ENCODE peak calls at places on chromosomes 12 and 14, in five cellular contexts. H is sigmoid colon, A is endodermal cell, I is stomach, G is AML-193. Y is an unnamed sample.

GRCh38 chr12:1691123-1692007 is 495 bp downstream of the ADIPOR2 start:
- DNase-seq in H (peak; percentile 78), A (no peak), I (peak; percentile 46), G (no peak), Y (peak; percentile 53)

GRCh38 chr14:50955373-50956043 is 11.2 kb upstream of the PYGL start:
- DNase-seq in H (peak; percentile 85), A (peak; percentile 88), I (no peak), G (peak; percentile 79), Y (peak; percentile 66)

GRCh38 chr12:76275511-76276093 is 72.6 kb downstream of the BBS10 start:
- DNase-seq in H (no peak), A (peak; percentile 29), I (no peak), G (peak; percentile 23), Y (no peak)

GRCh38 chr14:105060751-105061427 is 4.3 kb downstream of the GPR132 start:
- DNase-seq in H (peak; percentile 70), A (peak; percentile 50), I (peak; percentile 38), G (peak; percentile 60), Y (no peak)

GRCh38 chr12:130838951-130839769 is at the start of gene STX2:
- DNase-seq in H (peak; percentile 93), A (peak; percentile 97), I (peak; percentile 88), G (peak; percentile 82), Y (peak; percentile 88)

GRCh38 chr12:77760271-77761025 is 70.2 kb upstream of the NAV3 start:
- DNase-seq in H (no peak), A (no peak), I (no peak), G (no peak), Y (no peak)

GRCh38 chr14:20419404-20419803 is 6.1 kb upstream of the TEP1 start:
- DNase-seq in H (no peak), A (no peak), I (no peak), G (no peak), Y (no peak)

GRCh38 chr12:112963227-112963861 is 15.0 kb upstream of the OAS2 start:
- DNase-seq in H (no peak), A (peak; percentile 53), I (no peak), G (no peak), Y (no peak)

GRCh38 chr12:2669560-2669959 is 125.2 kb upstream of the FKBP4 start:
- DNase-seq in H (no peak), A (no peak), I (no peak), G (no peak), Y (no peak)

GRCh38 chr12:98559666-98560065 is 33.8 kb upstream of the SLC25A3 start:
- DNase-seq in H (no peak), A (no peak), I (no peak), G (no peak), Y (no peak)

GRCh38 chr12:81136519-81136918 is 58.6 kb downstream of the ACSS3 start:
- DNase-seq in H (no peak), A (no peak), I (no peak), G (no peak), Y (no peak)

GRCh38 chr14:90574640-90575131 is 177.9 kb downstream of the CALM1 start:
- DNase-seq in H (no peak), A (no peak), I (no peak), G (no peak), Y (peak; percentile 61)

Y was measured in testis.